ENCODE peak calls at places on chromosomes 7 and 10, in seven cellular contexts. One of them, this sample, is unnamed.

GRCh38 chr7:46545790-46546189 is 624.7 kb upstream of the IGFBP3 start:
- DNase-seq in psoas muscle: no peak
- DNase-seq in CD8-positive, alpha-beta T cell: no peak
- DNase-seq in endothelial cell of umbilical vein: peak; percentile 82
- DNase-seq in upper lobe of left lung: no peak
- DNase-seq in tibial artery: no peak
- DNase-seq in hepatocyte: no peak
- DNase-seq in this sample: no peak

GRCh38 chr7:139774376-139774775 is 3.4 kb downstream of the HIPK2 start:
- DNase-seq in upper lobe of left lung: no peak
- DNase-seq in psoas muscle: no peak
- DNase-seq in hepatocyte: no peak
- DNase-seq in endothelial cell of umbilical vein: no peak
- DNase-seq in tibial artery: no peak
- DNase-seq in CD8-positive, alpha-beta T cell: no peak
- DNase-seq in this sample: no peak

GRCh38 chr10:118330295-118331076 is 11.6 kb downstream of the FAM204A start:
- DNase-seq in upper lobe of left lung: no peak
- DNase-seq in psoas muscle: no peak
- DNase-seq in CD8-positive, alpha-beta T cell: no peak
- DNase-seq in endothelial cell of umbilical vein: no peak
- DNase-seq in tibial artery: no peak
- DNase-seq in hepatocyte: no peak
- DNase-seq in this sample: no peak

GRCh38 chr7:120995659-120996058 is 7.1 kb downstream of the CPED1 start:
- DNase-seq in upper lobe of left lung: no peak
- DNase-seq in tibial artery: no peak
- DNase-seq in hepatocyte: no peak
- DNase-seq in CD8-positive, alpha-beta T cell: no peak
- DNase-seq in endothelial cell of umbilical vein: no peak
- DNase-seq in psoas muscle: no peak
- DNase-seq in this sample: no peak

GRCh38 chr10:95329296-95329695 is 38.5 kb upstream of the PDLIM1 start:
- DNase-seq in upper lobe of left lung: no peak
- DNase-seq in CD8-positive, alpha-beta T cell: no peak
- DNase-seq in hepatocyte: no peak
- DNase-seq in tibial artery: no peak
- DNase-seq in psoas muscle: no peak
- DNase-seq in endothelial cell of umbilical vein: no peak
- DNase-seq in this sample: no peak

GRCh38 chr10:68618234-68618633 is 58.1 kb downstream of the TET1 start:
- DNase-seq in CD8-positive, alpha-beta T cell: no peak
- DNase-seq in tibial artery: no peak
- DNase-seq in upper lobe of left lung: no peak
- DNase-seq in endothelial cell of umbilical vein: no peak
- DNase-seq in hepatocyte: no peak
- DNase-seq in psoas muscle: no peak
- DNase-seq in this sample: no peak

GRCh38 chr10:43846187-43846680 is 197.6 kb upstream of the ZNF32 start:
- DNase-seq in tibial artery: no peak
- DNase-seq in psoas muscle: no peak
- DNase-seq in upper lobe of left lung: peak; percentile 36
- DNase-seq in CD8-positive, alpha-beta T cell: peak; percentile 17
- DNase-seq in hepatocyte: no peak
- DNase-seq in endothelial cell of umbilical vein: peak; percentile 73
- DNase-seq in this sample: peak; percentile 5

GRCh38 chr7:135718219-135718618 is 9.8 kb downstream of the SLC13A4 start:
- DNase-seq in tibial artery: no peak
- DNase-seq in hepatocyte: no peak
- DNase-seq in upper lobe of left lung: no peak
- DNase-seq in CD8-positive, alpha-beta T cell: no peak
- DNase-seq in psoas muscle: no peak
- DNase-seq in endothelial cell of umbilical vein: no peak
- DNase-seq in this sample: no peak

GRCh38 chr10:85105614-85106013 is 777.2 kb downstream of the CCSER2 start:
- DNase-seq in CD8-positive, alpha-beta T cell: no peak
- DNase-seq in tibial artery: no peak
- DNase-seq in endothelial cell of umbilical vein: no peak
- DNase-seq in hepatocyte: peak; percentile 23
- DNase-seq in upper lobe of left lung: no peak
- DNase-seq in psoas muscle: no peak
- DNase-seq in this sample: no peak

GRCh38 chr10:26093229-26093628 is 123.3 kb upstream of the GAD2 start:
- DNase-seq in upper lobe of left lung: no peak
- DNase-seq in endothelial cell of umbilical vein: no peak
- DNase-seq in psoas muscle: no peak
- DNase-seq in CD8-positive, alpha-beta T cell: no peak
- DNase-seq in tibial artery: no peak
- DNase-seq in hepatocyte: no peak
- DNase-seq in this sample: no peak

GRCh38 chr7:80127412-80128150 is 7.0 kb upstream of the GNAI1 start:
- DNase-seq in upper lobe of left lung: no peak
- DNase-seq in psoas muscle: no peak
- DNase-seq in hepatocyte: peak; percentile 35
- DNase-seq in endothelial cell of umbilical vein: no peak
- DNase-seq in CD8-positive, alpha-beta T cell: no peak
- DNase-seq in tibial artery: no peak
- DNase-seq in this sample: no peak

GRCh38 chr10:91684841-91685240 is 52.0 kb upstream of the PPP1R3C start:
- DNase-seq in upper lobe of left lung: no peak
- DNase-seq in endothelial cell of umbilical vein: no peak
- DNase-seq in hepatocyte: no peak
- DNase-seq in tibial artery: no peak
- DNase-seq in CD8-positive, alpha-beta T cell: no peak
- DNase-seq in psoas muscle: no peak
- DNase-seq in this sample: no peak

GRCh38 chr10:91409869-91410637 is at the start of gene HECTD2:
- DNase-seq in tibial artery: peak; percentile 86
- DNase-seq in CD8-positive, alpha-beta T cell: peak; percentile 83
- DNase-seq in endothelial cell of umbilical vein: peak; percentile 72
- DNase-seq in upper lobe of left lung: peak; percentile 98
- DNase-seq in psoas muscle: peak; percentile 91
- DNase-seq in hepatocyte: peak; percentile 94
- DNase-seq in this sample: peak; percentile 62

GRCh38 chr10:18527692-18528091 is 123.7 kb downstream of the NSUN6 start:
- DNase-seq in tibial artery: no peak
- DNase-seq in psoas muscle: no peak
- DNase-seq in hepatocyte: no peak
- DNase-seq in endothelial cell of umbilical vein: no peak
- DNase-seq in upper lobe of left lung: no peak
- DNase-seq in CD8-positive, alpha-beta T cell: no peak
- DNase-seq in this sample: no peak

GRCh38 chr10:79306644-79307220 is 40.5 kb upstream of the PPIF start:
- DNase-seq in CD8-positive, alpha-beta T cell: no peak
- DNase-seq in hepatocyte: no peak
- DNase-seq in psoas muscle: peak; percentile 44
- DNase-seq in endothelial cell of umbilical vein: no peak
- DNase-seq in upper lobe of left lung: no peak
- DNase-seq in tibial artery: no peak
- DNase-seq in this sample: no peak

GRCh38 chr7:115099906-115100305 is 178.0 kb downstream of the MDFIC start:
- DNase-seq in endothelial cell of umbilical vein: peak; percentile 88
- DNase-seq in CD8-positive, alpha-beta T cell: no peak
- DNase-seq in psoas muscle: no peak
- DNase-seq in upper lobe of left lung: no peak
- DNase-seq in hepatocyte: peak; percentile 56
- DNase-seq in tibial artery: no peak
- DNase-seq in this sample: no peak

GRCh38 chr10:59903871-59904270 is 2.5 kb downstream of the CCDC6 start:
- DNase-seq in CD8-positive, alpha-beta T cell: no peak
- DNase-seq in tibial artery: no peak
- DNase-seq in endothelial cell of umbilical vein: no peak
- DNase-seq in upper lobe of left lung: no peak
- DNase-seq in hepatocyte: no peak
- DNase-seq in psoas muscle: no peak
- DNase-seq in this sample: no peak

GRCh38 chr7:105690286-105690915 is 109.1 kb upstream of the EFCAB10 start:
- DNase-seq in tibial artery: no peak
- DNase-seq in upper lobe of left lung: no peak
- DNase-seq in psoas muscle: no peak
- DNase-seq in endothelial cell of umbilical vein: no peak
- DNase-seq in hepatocyte: no peak
- DNase-seq in CD8-positive, alpha-beta T cell: no peak
- DNase-seq in this sample: no peak

GRCh38 chr7:105693576-105693975 is 112.3 kb upstream of the EFCAB10 start:
- DNase-seq in CD8-positive, alpha-beta T cell: no peak
- DNase-seq in endothelial cell of umbilical vein: no peak
- DNase-seq in psoas muscle: no peak
- DNase-seq in hepatocyte: no peak
- DNase-seq in tibial artery: no peak
- DNase-seq in upper lobe of left lung: no peak
- DNase-seq in this sample: no peak

GRCh38 chr7:105689093-105689819 is 108.0 kb upstream of the EFCAB10 start:
- DNase-seq in hepatocyte: no peak
- DNase-seq in psoas muscle: no peak
- DNase-seq in endothelial cell of umbilical vein: no peak
- DNase-seq in CD8-positive, alpha-beta T cell: no peak
- DNase-seq in tibial artery: no peak
- DNase-seq in upper lobe of left lung: no peak
- DNase-seq in this sample: no peak

GRCh38 chr7:105691029-105691691 is 109.9 kb upstream of the EFCAB10 start:
- DNase-seq in tibial artery: no peak
- DNase-seq in upper lobe of left lung: no peak
- DNase-seq in CD8-positive, alpha-beta T cell: peak; percentile 45
- DNase-seq in psoas muscle: no peak
- DNase-seq in endothelial cell of umbilical vein: peak; percentile 89
- DNase-seq in hepatocyte: no peak
- DNase-seq in this sample: peak; percentile 16

GRCh38 chr7:105691692-105692564 is 110.6 kb upstream of the EFCAB10 start:
- DNase-seq in hepatocyte: peak; percentile 75
- DNase-seq in tibial artery: peak; percentile 80
- DNase-seq in CD8-positive, alpha-beta T cell: peak; percentile 65
- DNase-seq in upper lobe of left lung: no peak
- DNase-seq in psoas muscle: peak; percentile 71
- DNase-seq in endothelial cell of umbilical vein: peak; percentile 95
- DNase-seq in this sample: peak; percentile 75
- H3K4me3 ChIP-seq in hepatocyte: peak overlapping the region; percentile 3
- H3K4me3 ChIP-seq in tibial artery: peak overlapping the region; percentile 54
- H3K4me3 ChIP-seq in CD8-positive, alpha-beta T cell: peak overlapping the region; percentile 72
- H3K4me3 ChIP-seq in upper lobe of left lung: peak overlapping the region; percentile 31
- H3K4me3 ChIP-seq in psoas muscle: peak overlapping the region; percentile 69
- H3K4me3 ChIP-seq in endothelial cell of umbilical vein: peak overlapping the region; percentile 78
- H3K4me3 ChIP-seq in this sample: peak overlapping the region; percentile 69

GRCh38 chr10:49080071-49080470 is 35.3 kb downstream of the VSTM4 start:
- DNase-seq in CD8-positive, alpha-beta T cell: no peak
- DNase-seq in endothelial cell of umbilical vein: no peak
- DNase-seq in upper lobe of left lung: no peak
- DNase-seq in psoas muscle: no peak
- DNase-seq in tibial artery: no peak
- DNase-seq in hepatocyte: peak; percentile 61
- DNase-seq in this sample: no peak

GRCh38 chr10:49080965-49081364 is 34.4 kb downstream of the VSTM4 start:
- DNase-seq in endothelial cell of umbilical vein: no peak
- DNase-seq in psoas muscle: no peak
- DNase-seq in hepatocyte: no peak
- DNase-seq in tibial artery: no peak
- DNase-seq in upper lobe of left lung: no peak
- DNase-seq in CD8-positive, alpha-beta T cell: no peak
- DNase-seq in this sample: no peak

GRCh38 chr10:49079499-49079898 is 35.8 kb downstream of the VSTM4 start:
- DNase-seq in endothelial cell of umbilical vein: no peak
- DNase-seq in psoas muscle: no peak
- DNase-seq in hepatocyte: no peak
- DNase-seq in upper lobe of left lung: no peak
- DNase-seq in CD8-positive, alpha-beta T cell: no peak
- DNase-seq in tibial artery: no peak
- DNase-seq in this sample: no peak

GRCh38 chr10:49076741-49077521 is 38.4 kb downstream of the VSTM4 start:
- DNase-seq in upper lobe of left lung: no peak
- DNase-seq in tibial artery: no peak
- DNase-seq in hepatocyte: no peak
- DNase-seq in psoas muscle: no peak
- DNase-seq in endothelial cell of umbilical vein: no peak
- DNase-seq in CD8-positive, alpha-beta T cell: no peak
- DNase-seq in this sample: no peak

GRCh38 chr10:49079072-49079471 is 36.2 kb downstream of the VSTM4 start:
- DNase-seq in psoas muscle: no peak
- DNase-seq in endothelial cell of umbilical vein: no peak
- DNase-seq in hepatocyte: no peak
- DNase-seq in tibial artery: no peak
- DNase-seq in CD8-positive, alpha-beta T cell: no peak
- DNase-seq in upper lobe of left lung: no peak
- DNase-seq in this sample: no peak
- H3K4me1 ChIP-seq in psoas muscle: peaks cover 15% of the 10 kb centered on the region
- H3K4me1 ChIP-seq in endothelial cell of umbilical vein: no peaks in the 10 kb centered on the region
- H3K4me1 ChIP-seq in hepatocyte: peaks cover 12% of the 10 kb centered on the region
- H3K4me1 ChIP-seq in tibial artery: peaks cover 58% of the 10 kb centered on the region
- H3K4me1 ChIP-seq in CD8-positive, alpha-beta T cell: no peaks in the 10 kb centered on the region
- H3K4me1 ChIP-seq in upper lobe of left lung: peaks cover 57% of the 10 kb centered on the region
- H3K4me1 ChIP-seq in this sample: no peaks in the 10 kb centered on the region

GRCh38 chr10:86699541-86699940 is 31.2 kb downstream of the LDB3 start:
- DNase-seq in hepatocyte: no peak
- DNase-seq in CD8-positive, alpha-beta T cell: no peak
- DNase-seq in upper lobe of left lung: no peak
- DNase-seq in tibial artery: no peak
- DNase-seq in psoas muscle: peak; percentile 44
- DNase-seq in endothelial cell of umbilical vein: no peak
- DNase-seq in this sample: no peak
- H3K4me3 ChIP-seq in hepatocyte: no peak overlapping the region
- H3K4me3 ChIP-seq in CD8-positive, alpha-beta T cell: no peak overlapping the region
- H3K4me3 ChIP-seq in upper lobe of left lung: no peak overlapping the region
- H3K4me3 ChIP-seq in tibial artery: no peak overlapping the region
- H3K4me3 ChIP-seq in psoas muscle: no peak overlapping the region
- H3K4me3 ChIP-seq in endothelial cell of umbilical vein: no peak overlapping the region
- H3K4me3 ChIP-seq in this sample: no peak overlapping the region

GRCh38 chr7:2162959-2163358 is 69.8 kb downstream of the MAD1L1 start:
- DNase-seq in hepatocyte: no peak
- DNase-seq in upper lobe of left lung: no peak
- DNase-seq in endothelial cell of umbilical vein: no peak
- DNase-seq in CD8-positive, alpha-beta T cell: no peak
- DNase-seq in tibial artery: peak; percentile 34
- DNase-seq in psoas muscle: no peak
- DNase-seq in this sample: no peak

GRCh38 chr7:2165239-2165609 is 67.5 kb downstream of the MAD1L1 start:
- DNase-seq in CD8-positive, alpha-beta T cell: no peak
- DNase-seq in upper lobe of left lung: no peak
- DNase-seq in hepatocyte: no peak
- DNase-seq in psoas muscle: peak; percentile 16
- DNase-seq in endothelial cell of umbilical vein: no peak
- DNase-seq in tibial artery: no peak
- DNase-seq in this sample: no peak

GRCh38 chr7:2164156-2164555 is 68.6 kb downstream of the MAD1L1 start:
- DNase-seq in psoas muscle: no peak
- DNase-seq in endothelial cell of umbilical vein: no peak
- DNase-seq in tibial artery: no peak
- DNase-seq in CD8-positive, alpha-beta T cell: no peak
- DNase-seq in upper lobe of left lung: peak; percentile 54
- DNase-seq in hepatocyte: no peak
- DNase-seq in this sample: no peak

GRCh38 chr7:2164646-2165045 is 68.1 kb downstream of the MAD1L1 start:
- DNase-seq in endothelial cell of umbilical vein: no peak
- DNase-seq in CD8-positive, alpha-beta T cell: no peak
- DNase-seq in psoas muscle: no peak
- DNase-seq in upper lobe of left lung: no peak
- DNase-seq in tibial artery: no peak
- DNase-seq in hepatocyte: no peak
- DNase-seq in this sample: no peak

DNA sequence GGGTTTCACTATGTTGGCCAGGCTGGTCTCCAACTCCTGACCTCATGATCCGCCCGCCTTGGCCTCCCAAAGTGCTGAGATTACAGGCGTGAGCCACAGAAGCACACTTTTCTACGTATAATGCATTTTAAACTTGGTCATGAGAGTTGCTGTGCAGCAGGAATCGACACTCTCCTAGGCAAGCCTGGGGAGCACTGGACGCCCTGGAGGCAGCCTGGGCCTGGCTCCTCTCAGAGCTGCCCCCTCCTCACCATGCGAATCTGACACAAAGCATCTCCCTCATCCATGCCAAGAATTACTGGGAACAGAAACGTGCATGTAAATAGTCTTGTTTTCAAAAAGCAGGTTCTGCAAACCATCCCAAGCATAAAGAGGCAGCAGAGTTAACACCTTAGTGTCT is 69.2 kb downstream of the MAD1L1 start:
- DNase-seq in tibial artery: no peak
- DNase-seq in psoas muscle: peak; percentile 25
- DNase-seq in hepatocyte: no peak
- DNase-seq in upper lobe of left lung: no peak
- DNase-seq in endothelial cell of umbilical vein: no peak
- DNase-seq in CD8-positive, alpha-beta T cell: no peak
- DNase-seq in this sample: no peak
- H3K4me1 ChIP-seq in tibial artery: peaks cover under 1% of the 10 kb centered on the region
- H3K4me1 ChIP-seq in psoas muscle: peaks cover 8% of the 10 kb centered on the region
- H3K4me1 ChIP-seq in hepatocyte: peaks cover 20% of the 10 kb centered on the region
- H3K4me1 ChIP-seq in upper lobe of left lung: peaks cover 22% of the 10 kb centered on the region
- H3K4me1 ChIP-seq in endothelial cell of umbilical vein: no peaks in the 10 kb centered on the region
- H3K4me1 ChIP-seq in CD8-positive, alpha-beta T cell: no peaks in the 10 kb centered on the region
- H3K4me1 ChIP-seq in this sample: no peaks in the 10 kb centered on the region

This sample was measured in effector memory CD4-positive, alpha-beta T cell.